ENCODE peak calls at places on chromosome 6, in four cellular contexts. U is pulmonary artery endothelial cell, F is anterior cingulate cortex, I is hypothalamus. X is an unnamed sample.

GRCh38 chr6:164008902-164009301 is 594.4 kb downstream of the QKI start:
- DNase-seq in U (no peak), F (no peak), I (no peak), X (no peak)

GRCh38 chr6:45854343-45854742 is 161.3 kb downstream of the CLIC5 start:
- DNase-seq in I (no peak), U (no peak), F (no peak), X (no peak)

GRCh38 chr6:19865178-19865577 is 28.0 kb downstream of the ID4 start:
- DNase-seq in U (no peak), I (no peak), F (no peak), X (no peak)

GRCh38 chr6:16420715-16421461 is 182.5 kb downstream of the GMPR start:
- DNase-seq in F (no peak), I (no peak), U (no peak), X (peak)

GRCh38 chr6:56799966-56800365 is 154.9 kb upstream of the BEND6 start:
- DNase-seq in I (no peak), F (no peak), U (no peak), X (no peak)

GRCh38 chr6:35752330-35752729 is 15.5 kb downstream of the ARMC12 start:
- DNase-seq in U (no peak), I (no peak), F (no peak), X (no peak)

GRCh38 chr6:146990284-146990683 is 213.9 kb upstream of the STXBP5 start:
- DNase-seq in I (no peak), F (no peak), U (no peak), X (no peak)

GRCh38 chr6:165714907-165715306 is 51.9 kb upstream of the PDE10A start:
- DNase-seq in U (no peak), I (no peak), F (no peak), X (no peak)

GRCh38 chr6:35049885-35050284 is 91.3 kb downstream of the TCP11 start:
- DNase-seq in U (no peak), I (no peak), F (peak), X (no peak)

GRCh38 chr6:134632034-134632433 is 314.1 kb upstream of the SGK1 start:
- DNase-seq in F (no peak), U (no peak), I (no peak), X (no peak)

GRCh38 chr6:111447051-111447450 is 36.0 kb downstream of the REV3L start:
- DNase-seq in F (no peak), U (no peak), I (no peak), X (no peak)

GRCh38 chr6:130796313-130796905 is 30.8 kb upstream of the SMLR1 start:
- DNase-seq in I (no peak), F (no peak), U (peak), X (no peak)

GRCh38 chr6:155583997-155584396 is 128.4 kb upstream of the NOX3 start:
- DNase-seq in F (no peak), I (no peak), U (no peak), X (no peak)

GRCh38 chr6:155093430-155093829 is 98.3 kb downstream of the TIAM2 start:
- DNase-seq in I (no peak), U (no peak), F (no peak), X (no peak)

GRCh38 chr6:166019214-166019613 is 148.4 kb downstream of the TBXT start:
- DNase-seq in I (no peak), U (no peak), F (no peak), X (no peak)

GRCh38 chr6:139250296-139251274 is 41.2 kb downstream of the TXLNB start:
- DNase-seq in I (no peak), F (no peak), U (peak), X (peak)

GRCh38 chr6:125598422-125598821 is 151.0 kb upstream of the HEY2 start:
- DNase-seq in F (no peak), I (no peak), U (no peak), X (no peak)

GRCh38 chr6:72784071-72784470 is 162.2 kb downstream of the KCNQ5 start:
- DNase-seq in U (no peak), F (no peak), I (no peak), X (no peak)